ENCODE peak calls at places on chromosomes 4 and X, in eight cellular contexts. Q is dorsolateral prefrontal cortex, G is pancreas, U is tibial artery, F is A549, H is neural progenitor cell, S is transverse colon, B is colonic mucosa. K is an unnamed sample.

GRCh38 chrX:31670245-31670644 is 598.4 kb upstream of the FTHL17 start:
- DNase-seq in Q (no peak), G (no peak), U (no peak), F (no peak), H (peak; percentile 4), S (no peak), B (no peak), K (peak; percentile 20)

GRCh38 chr4:92305148-92305877 is 1.5 kb downstream of the GRID2 start:
- DNase-seq in Q (peak; percentile 93), G (peak; percentile 41), U (peak; percentile 70), F (peak; percentile 10), H (peak; percentile 94), S (no peak), B (no peak), K (peak; percentile 48)

GRCh38 chrX:120001787-120002186 is 58.2 kb upstream of the NKAP start:
- DNase-seq in Q (no peak), G (no peak), U (no peak), F (no peak), H (no peak), S (no peak), B (no peak), K (no peak)

GRCh38 chrX:24427747-24428019 is 37.4 kb upstream of the PDK3 start:
- DNase-seq in Q (no peak), G (no peak), U (no peak), F (no peak), H (no peak), S (peak; percentile 10), B (peak; percentile 23), K (no peak)

GRCh38 chrX:22126311-22126710 is 94.2 kb downstream of the PHEX start:
- DNase-seq in Q (no peak), G (no peak), U (no peak), F (no peak), H (no peak), S (no peak), B (no peak), K (peak; percentile 17)

GRCh38 chr4:15402146-15402545 is 25.7 kb upstream of the C1QTNF7 start:
- DNase-seq in Q (no peak), G (no peak), U (no peak), F (no peak), H (no peak), S (no peak), B (no peak), K (peak; percentile 80)

GRCh38 chr4:102344520-102344954 is 745 bp downstream of the SLC39A8 start:
- DNase-seq in Q (peak; percentile 75), G (peak; percentile 75), U (peak; percentile 75), F (peak; percentile 38), H (peak; percentile 79), S (peak; percentile 71), B (no peak), K (peak; percentile 64)

GRCh38 chr4:153969542-153969941 is 180.7 kb upstream of the SFRP2 start:
- DNase-seq in Q (no peak), G (no peak), U (no peak), F (no peak), H (no peak), S (no peak), B (no peak), K (no peak)

GRCh38 chrX:8726031-8726652 is 5.8 kb downstream of the ANOS1 start:
- DNase-seq in Q (no peak), G (no peak), U (no peak), F (no peak), H (no peak), S (no peak), B (no peak), K (peak; percentile 8)

GRCh38 chr4:8593268-8594096 is 917 bp downstream of the CPZ start:
- DNase-seq in Q (no peak), G (no peak), U (no peak), F (no peak), H (peak; percentile 44), S (no peak), B (no peak), K (no peak)

GRCh38 chrX:95903490-95903889 is 781.2 kb upstream of the DIAPH2 start:
- DNase-seq in Q (no peak), G (no peak), U (no peak), F (no peak), H (peak; percentile 20), S (no peak), B (no peak), K (peak; percentile 5)

GRCh38 chr4:87521757-87522374 is 7.3 kb downstream of the SPARCL1 start:
- DNase-seq in Q (no peak), G (no peak), U (no peak), F (no peak), H (no peak), S (no peak), B (no peak), K (peak; percentile 40)

GRCh38 chrX:154597221-154597620 is 12.3 kb downstream of the CTAG1A start:
- DNase-seq in Q (no peak), G (no peak), U (no peak), F (no peak), H (no peak), S (no peak), B (no peak), K (no peak)

GRCh38 chr4:28360681-28361080 is 1500.0 kb downstream of the STIM2 start:
- DNase-seq in Q (no peak), G (no peak), U (no peak), F (no peak), H (no peak), S (no peak), B (no peak), K (peak; percentile 16)

GRCh38 chrX:23737413-23737812 is 5.7 kb downstream of the ACOT9 start:
- DNase-seq in Q (no peak), G (no peak), U (no peak), F (no peak), H (no peak), S (no peak), B (no peak), K (peak; percentile 20)

GRCh38 chr4:3571921-3572320 is 39.7 kb upstream of the LRPAP1 start:
- DNase-seq in Q (no peak), G (no peak), U (no peak), F (no peak), H (no peak), S (no peak), B (no peak), K (no peak)

GRCh38 chr4:142615324-142615665 is 230.8 kb downstream of the INPP4B start:
- DNase-seq in Q (no peak), G (no peak), U (no peak), F (no peak), H (no peak), S (no peak), B (no peak), K (peak; percentile 53)

GRCh38 chr4:11623726-11624037 is 195.0 kb upstream of the HS3ST1 start:
- DNase-seq in Q (peak; percentile 17), G (peak; percentile 17), U (no peak), F (peak; percentile 8), H (peak; percentile 54), S (peak; percentile 71), B (peak; percentile 75), K (peak; percentile 60)

GRCh38 chr4:20422398-20422797 is 170.7 kb downstream of the SLIT2 start:
- DNase-seq in Q (no peak), G (peak; percentile 20), U (no peak), F (no peak), H (peak; percentile 71), S (peak; percentile 60), B (peak; percentile 56), K (peak; percentile 78)

GRCh38 chrX:97995834-97996233 is 1112.1 kb downstream of the RPA4 start:
- DNase-seq in Q (no peak), G (no peak), U (no peak), F (no peak), H (no peak), S (no peak), B (no peak), K (no peak)

GRCh38 chr4:42464550-42465124 is 67.3 kb downstream of the SHISA3 start:
- DNase-seq in Q (no peak), G (no peak), U (no peak), F (no peak), H (no peak), S (no peak), B (no peak), K (no peak)

GRCh38 chrX:23952984-23953907 is 45.4 kb downstream of the CXorf58 start:
- DNase-seq in Q (no peak), G (no peak), U (no peak), F (no peak), H (peak; percentile 31), S (no peak), B (no peak), K (peak; percentile 15)

GRCh38 chrX:107442914-107443527 is 6.4 kb upstream of the FRMPD3 start:
- DNase-seq in Q (no peak), G (no peak), U (no peak), F (no peak), H (no peak), S (no peak), B (peak; percentile 47), K (no peak)

GRCh38 chrX:13938053-13938765 is 91.5 kb downstream of the GEMIN8 start:
- DNase-seq in Q (no peak), G (peak; percentile 34), U (no peak), F (peak; percentile 16), H (peak; percentile 76), S (peak; percentile 19), B (peak; percentile 47), K (no peak)

GRCh38 chr4:81040175-81040659 is 9.7 kb downstream of the BMP3 start:
- DNase-seq in Q (no peak), G (no peak), U (no peak), F (no peak), H (peak; percentile 56), S (no peak), B (no peak), K (peak; percentile 60)

GRCh38 chrX:17032351-17032750 is 85.9 kb downstream of the REPS2 start:
- DNase-seq in Q (no peak), G (peak; percentile 30), U (peak; percentile 68), F (peak; percentile 7), H (no peak), S (no peak), B (no peak), K (peak; percentile 54)

GRCh38 chr4:139011220-139011950 is 4.2 kb upstream of the NOCT start:
- DNase-seq in Q (no peak), G (no peak), U (no peak), F (no peak), H (no peak), S (peak; percentile 80), B (peak; percentile 76), K (no peak)

GRCh38 chr4:182369211-182369610 is 126.0 kb downstream of the TENM3 start:
- DNase-seq in Q (no peak), G (no peak), U (no peak), F (no peak), H (no peak), S (no peak), B (no peak), K (peak; percentile 65)
- TF ChIP-seq CTCF in Q (no peak), G (no peak), U (no peak), F (no peak), H (no peak), S (no peak), B (no peak), K (no peak)

GRCh38 chrX:132877954-132878536 is 80.4 kb downstream of the HS6ST2 start:
- DNase-seq in Q (no peak), G (no peak), U (no peak), F (no peak), H (no peak), S (no peak), B (no peak), K (no peak)
- H3K4me3 ChIP-seq in Q (no peak overlapping the region), G (no peak overlapping the region), U (no peak overlapping the region), F (no peak overlapping the region), H (no peak overlapping the region), S (no peak overlapping the region), B (no peak overlapping the region), K (no peak overlapping the region)

GRCh38 chr4:110636231-110636676 is 13.4 kb upstream of the PITX2 start:
- DNase-seq in Q (no peak), G (no peak), U (no peak), F (peak; percentile 11), H (peak; percentile 73), S (no peak), B (no peak), K (no peak)
- TF ChIP-seq CTCF in Q (no peak), G (no peak), U (no peak), F (no peak), H (no peak), S (no peak), B (no peak), K (no peak)

GRCh38 chrX:43881410-43882293 is 598 bp downstream of the MAOB start:
- DNase-seq in Q (peak; percentile 6), G (no peak), U (no peak), F (no peak), H (no peak), S (peak; percentile 10), B (peak; percentile 27), K (no peak)
- H3K4me3 ChIP-seq in Q (peak overlapping the region; percentile 32), G (peak overlapping the region; percentile 13), U (peak overlapping the region; percentile 59), F (no peak overlapping the region), H (peak overlapping the region; percentile 39), S (peak overlapping the region; percentile 24), B (peak overlapping the region; percentile 8), K (no peak overlapping the region)

K was measured in choroid plexus epithelial cell.